ENCODE peak calls at places on chromosomes 3 and 15, in nine cellular contexts. E is cardiac fibroblast; S is T1000; J is GM12865; P is fibroblast of lung; Z is GM03348; B is cardiac muscle cell; X is SIG-M5; U is activated CD4-positive, alpha-beta memory T cell treated with anti-CD3 and anti-CD28 coated beads for 36 hours. W is an unnamed sample.

GRCh38 chr15:38886315-38887163 is 321.9 kb upstream of the RASGRP1 start:
- DNase-seq in E (peak; percentile 90), S (no peak), J (no peak), P (peak; percentile 93), Z (peak; percentile 40), B (peak; percentile 90), X (no peak), U (no peak), W (no peak)

GRCh38 chr15:34628577-34629152 is 45.2 kb upstream of the GOLGA8B start:
- DNase-seq in E (no peak), S (no peak), J (no peak), P (peak; percentile 54), Z (no peak), B (no peak), X (no peak), U (no peak), W (no peak)

GRCh38 chr3:127796045-127796720 is 26.1 kb downstream of the MGLL start:
- DNase-seq in E (no peak), S (no peak), J (no peak), P (no peak), Z (no peak), B (no peak), X (no peak), U (no peak), W (no peak)

GRCh38 chr3:151918253-151919029 is 45.0 kb downstream of the SUCNR1 start:
- DNase-seq in E (peak; percentile 86), S (no peak), J (peak; percentile 56), P (peak; percentile 83), Z (peak; percentile 55), B (peak; percentile 83), X (peak; percentile 13), U (no peak), W (peak; percentile 9)

GRCh38 chr15:49255966-49256759 is 86.1 kb downstream of the GALK2 start:
- DNase-seq in E (no peak), S (no peak), J (no peak), P (peak; percentile 91), Z (no peak), B (no peak), X (no peak), U (no peak), W (peak; percentile 90)

GRCh38 chr3:157174265-157174615 is 14.3 kb upstream of the CCNL1 start:
- DNase-seq in E (no peak), S (no peak), J (no peak), P (no peak), Z (no peak), B (no peak), X (no peak), U (peak; percentile 35), W (no peak)

GRCh38 chr3:57582470-57583168 is 14.5 kb downstream of the ARF4 start:
- DNase-seq in E (no peak), S (no peak), J (peak; percentile 37), P (no peak), Z (no peak), B (no peak), X (no peak), U (no peak), W (no peak)

GRCh38 chr15:58046467-58046866 is 19.0 kb downstream of the ALDH1A2 start:
- DNase-seq in E (peak; percentile 42), S (no peak), J (no peak), P (no peak), Z (no peak), B (peak; percentile 54), X (no peak), U (no peak), W (no peak)

GRCh38 chr3:195540526-195540925 is 2.6 kb downstream of the PPP1R2 start:
- DNase-seq in E (no peak), S (no peak), J (peak; percentile 22), P (no peak), Z (no peak), B (no peak), X (no peak), U (no peak), W (no peak)

GRCh38 chr15:71753346-71753745 is 57.0 kb upstream of the NR2E3 start:
- DNase-seq in E (peak; percentile 35), S (peak; percentile 7), J (no peak), P (peak; percentile 12), Z (peak; percentile 25), B (peak; percentile 12), X (no peak), U (no peak), W (no peak)

GRCh38 chr3:38966956-38967795 is 84.6 kb downstream of the SCN11A start:
- DNase-seq in E (no peak), S (no peak), J (no peak), P (no peak), Z (no peak), B (no peak), X (no peak), U (no peak), W (no peak)

W was measured in NCI-H1930.